ENCODE peak calls at places on chromosomes 13 and 19, in five cellular contexts. One of them, this sample, is unnamed.

GRCh38 chr19:7868326-7868670 is 5.9 kb downstream of the PRR36 start:
- DNase-seq in lung: no peak
- DNase-seq in OCI-LY7: no peak
- DNase-seq in thoracic aorta: no peak
- DNase-seq in fibroblast of mammary gland: peak
- DNase-seq in this sample: no peak

GRCh38 chr19:27828781-27829275 is 1384.1 kb downstream of the UQCRFS1 start:
- DNase-seq in fibroblast of mammary gland: no peak
- DNase-seq in thoracic aorta: no peak
- DNase-seq in OCI-LY7: no peak
- DNase-seq in lung: no peak
- DNase-seq in this sample: no peak

GRCh38 chr13:99351772-99352171 is 44.6 kb upstream of the GPR183 start:
- DNase-seq in OCI-LY7: no peak
- DNase-seq in fibroblast of mammary gland: no peak
- DNase-seq in thoracic aorta: no peak
- DNase-seq in lung: no peak
- DNase-seq in this sample: no peak

GRCh38 chr19:48218964-48219363 is 36.7 kb downstream of the CARD8 start:
- DNase-seq in lung: no peak
- DNase-seq in fibroblast of mammary gland: no peak
- DNase-seq in OCI-LY7: no peak
- DNase-seq in thoracic aorta: no peak
- DNase-seq in this sample: peak

GRCh38 chr13:108917581-108917980 is 288.2 kb downstream of the MYO16 start:
- DNase-seq in OCI-LY7: no peak
- DNase-seq in fibroblast of mammary gland: peak
- DNase-seq in lung: no peak
- DNase-seq in thoracic aorta: no peak
- DNase-seq in this sample: no peak

GRCh38 chr13:113110048-113110851 is 4.7 kb downstream of the F7 start:
- DNase-seq in thoracic aorta: no peak
- DNase-seq in fibroblast of mammary gland: no peak
- DNase-seq in OCI-LY7: no peak
- DNase-seq in lung: no peak
- DNase-seq in this sample: no peak

GRCh38 chr13:38463047-38463446 is 113.4 kb downstream of the UFM1 start:
- DNase-seq in lung: no peak
- DNase-seq in OCI-LY7: no peak
- DNase-seq in thoracic aorta: no peak
- DNase-seq in fibroblast of mammary gland: no peak
- DNase-seq in this sample: no peak

GRCh38 chr19:996051-996838 is 4.0 kb upstream of the GRIN3B start:
- DNase-seq in OCI-LY7: no peak
- DNase-seq in thoracic aorta: no peak
- DNase-seq in lung: no peak
- DNase-seq in fibroblast of mammary gland: peak
- DNase-seq in this sample: peak

GRCh38 chr13:22489771-22490170 is 691.0 kb upstream of the SGCG start:
- DNase-seq in fibroblast of mammary gland: no peak
- DNase-seq in lung: no peak
- DNase-seq in OCI-LY7: no peak
- DNase-seq in thoracic aorta: no peak
- DNase-seq in this sample: no peak

GRCh38 chr19:54905908-54906511 is at the start of gene NCR1:
- DNase-seq in lung: no peak
- DNase-seq in thoracic aorta: no peak
- DNase-seq in OCI-LY7: no peak
- DNase-seq in fibroblast of mammary gland: no peak
- DNase-seq in this sample: no peak

GRCh38 chr19:35501684-35502083 is 11.4 kb upstream of the KRTDAP start:
- DNase-seq in lung: no peak
- DNase-seq in thoracic aorta: no peak
- DNase-seq in OCI-LY7: no peak
- DNase-seq in fibroblast of mammary gland: peak
- DNase-seq in this sample: no peak

GRCh38 chr13:33194820-33195692 is 90.5 kb downstream of the STARD13 start:
- DNase-seq in thoracic aorta: peak
- DNase-seq in lung: no peak
- DNase-seq in fibroblast of mammary gland: peak
- DNase-seq in OCI-LY7: no peak
- DNase-seq in this sample: peak

GRCh38 chr19:38557205-38557799 is 60.5 kb downstream of the MAP4K1 start:
- DNase-seq in OCI-LY7: peak
- DNase-seq in lung: no peak
- DNase-seq in thoracic aorta: no peak
- DNase-seq in fibroblast of mammary gland: no peak
- DNase-seq in this sample: no peak

GRCh38 chr13:98332222-98332621 is 155.2 kb upstream of the RNF113B start:
- DNase-seq in thoracic aorta: no peak
- DNase-seq in lung: no peak
- DNase-seq in fibroblast of mammary gland: no peak
- DNase-seq in OCI-LY7: no peak
- DNase-seq in this sample: no peak

GRCh38 chr13:58955546-58956385 is 1208.0 kb downstream of the DIAPH3 start:
- DNase-seq in OCI-LY7: no peak
- DNase-seq in thoracic aorta: no peak
- DNase-seq in lung: no peak
- DNase-seq in fibroblast of mammary gland: no peak
- DNase-seq in this sample: no peak

GRCh38 chr13:51246411-51247298 is 24.5 kb downstream of the FAM124A start:
- DNase-seq in thoracic aorta: no peak
- DNase-seq in fibroblast of mammary gland: no peak
- DNase-seq in OCI-LY7: no peak
- DNase-seq in lung: no peak
- DNase-seq in this sample: no peak

GRCh38 chr19:1853295-1854031 is 5.2 kb upstream of the REXO1 start:
- DNase-seq in fibroblast of mammary gland: peak
- DNase-seq in lung: peak
- DNase-seq in OCI-LY7: peak
- DNase-seq in thoracic aorta: no peak
- DNase-seq in this sample: peak

GRCh38 chr19:11261431-11261901 is 858 bp downstream of the DOCK6 start:
- DNase-seq in lung: no peak
- DNase-seq in thoracic aorta: no peak
- DNase-seq in OCI-LY7: no peak
- DNase-seq in fibroblast of mammary gland: no peak
- DNase-seq in this sample: no peak

GRCh38 chr19:11263726-11264125 is 1.4 kb upstream of the DOCK6 start:
- DNase-seq in thoracic aorta: no peak
- DNase-seq in fibroblast of mammary gland: no peak
- DNase-seq in lung: no peak
- DNase-seq in OCI-LY7: no peak
- DNase-seq in this sample: no peak

GRCh38 chr19:11260996-11261395 is 1.3 kb downstream of the DOCK6 start:
- DNase-seq in fibroblast of mammary gland: no peak
- DNase-seq in thoracic aorta: no peak
- DNase-seq in OCI-LY7: no peak
- DNase-seq in lung: no peak
- DNase-seq in this sample: no peak

GRCh38 chr19:11264452-11265176 is 2.3 kb upstream of the DOCK6 start:
- DNase-seq in thoracic aorta: no peak
- DNase-seq in fibroblast of mammary gland: no peak
- DNase-seq in OCI-LY7: peak
- DNase-seq in lung: peak
- DNase-seq in this sample: peak

DNA sequence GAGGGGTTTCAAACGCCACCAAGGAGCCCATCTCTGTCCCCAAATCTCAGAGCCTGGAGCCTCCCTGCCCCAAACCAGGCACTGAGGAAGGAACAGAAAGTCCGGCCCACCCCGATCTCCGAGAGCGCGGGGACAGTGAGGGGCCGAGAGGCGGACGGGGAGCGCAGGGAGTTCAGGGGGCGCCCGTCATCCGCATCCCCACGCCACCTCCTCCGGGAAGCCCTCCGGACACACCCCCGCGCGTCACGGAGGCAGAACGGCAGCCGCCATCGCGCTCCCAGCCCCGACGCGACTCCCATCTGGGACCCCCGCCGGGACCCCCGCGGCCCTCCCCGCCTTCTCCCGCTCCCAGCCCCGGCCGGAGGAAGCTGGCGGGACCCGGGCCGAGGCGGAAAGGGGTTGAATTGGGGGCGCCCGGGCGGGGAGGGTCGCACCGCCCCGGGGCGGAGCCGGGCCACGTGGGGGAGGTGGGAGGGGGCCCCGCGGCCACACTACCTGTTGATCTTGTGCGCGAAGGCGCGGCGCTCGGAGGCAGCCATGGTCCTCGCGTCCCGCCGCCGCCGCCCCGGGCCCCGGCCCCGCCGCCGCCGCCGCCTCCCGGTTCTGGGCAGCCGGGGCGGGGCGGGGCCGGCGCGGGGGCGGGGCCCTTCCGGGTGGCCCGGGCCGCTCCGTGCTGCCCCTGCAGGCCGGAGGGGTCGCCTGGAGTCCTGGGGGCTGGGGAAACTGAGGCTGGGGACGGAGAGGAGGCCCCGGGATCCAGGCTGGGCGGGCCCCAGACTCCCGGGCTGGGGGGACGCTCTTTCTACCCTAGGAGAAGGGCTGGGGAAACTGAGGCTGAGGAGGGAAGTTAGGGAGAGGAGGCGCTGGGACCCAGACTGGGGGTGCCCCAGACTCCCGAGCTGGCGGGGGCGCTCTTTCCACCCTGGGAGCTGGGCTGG is at the start of gene DOCK6:
- DNase-seq in fibroblast of mammary gland: no peak
- DNase-seq in OCI-LY7: peak
- DNase-seq in thoracic aorta: no peak
- DNase-seq in lung: no peak
- DNase-seq in this sample: no peak
- TF ChIP-seq CTCF in fibroblast of mammary gland: no peak
- TF ChIP-seq CTCF in OCI-LY7: peak
- TF ChIP-seq CTCF in thoracic aorta: peak
- TF ChIP-seq CTCF in lung: no peak
- TF ChIP-seq CTCF in this sample: peak

DNA sequence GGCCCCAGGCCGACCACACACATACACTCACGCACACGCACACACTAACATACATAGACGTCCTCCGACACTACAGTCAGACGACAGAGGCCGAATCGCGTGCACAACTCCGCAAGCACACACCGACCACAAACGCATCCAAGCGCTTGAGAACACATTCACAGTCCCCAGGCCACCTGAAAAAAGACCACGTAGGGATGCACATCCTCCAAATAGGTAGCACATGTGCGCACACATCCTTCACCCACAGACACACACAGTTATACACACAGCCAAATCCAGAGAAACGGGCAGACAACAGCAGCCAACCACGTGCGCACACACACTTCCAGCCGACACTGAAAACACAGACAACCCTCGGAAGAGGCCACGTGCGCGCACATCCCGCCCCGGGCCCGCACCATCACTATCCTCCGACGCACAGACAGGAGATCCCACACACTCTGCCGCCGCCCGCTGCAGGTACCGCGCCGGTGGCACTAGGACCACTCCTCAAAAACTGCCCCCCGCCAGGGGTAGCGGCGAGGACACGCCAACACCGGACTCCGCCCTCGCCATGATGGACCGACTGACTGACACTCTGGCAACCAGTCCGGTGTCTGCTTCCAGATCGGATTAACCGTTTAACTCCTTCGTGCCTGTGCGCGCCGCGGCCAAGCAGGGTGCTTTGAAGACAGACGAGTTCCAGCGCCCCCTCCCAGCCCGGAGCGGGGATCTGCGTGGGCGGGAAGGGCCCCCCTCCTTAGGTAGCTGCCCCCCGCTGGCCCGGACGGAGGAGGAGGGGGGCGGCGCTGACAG is 493 bp upstream of the PDE4A start:
- DNase-seq in fibroblast of mammary gland: peak
- DNase-seq in OCI-LY7: peak
- DNase-seq in thoracic aorta: no peak
- DNase-seq in lung: no peak
- DNase-seq in this sample: no peak
- H3K4me3 ChIP-seq in fibroblast of mammary gland: peak
- H3K4me3 ChIP-seq in OCI-LY7: peak
- H3K4me3 ChIP-seq in thoracic aorta: peak
- H3K4me3 ChIP-seq in lung: peak
- H3K4me3 ChIP-seq in this sample: peak

DNA sequence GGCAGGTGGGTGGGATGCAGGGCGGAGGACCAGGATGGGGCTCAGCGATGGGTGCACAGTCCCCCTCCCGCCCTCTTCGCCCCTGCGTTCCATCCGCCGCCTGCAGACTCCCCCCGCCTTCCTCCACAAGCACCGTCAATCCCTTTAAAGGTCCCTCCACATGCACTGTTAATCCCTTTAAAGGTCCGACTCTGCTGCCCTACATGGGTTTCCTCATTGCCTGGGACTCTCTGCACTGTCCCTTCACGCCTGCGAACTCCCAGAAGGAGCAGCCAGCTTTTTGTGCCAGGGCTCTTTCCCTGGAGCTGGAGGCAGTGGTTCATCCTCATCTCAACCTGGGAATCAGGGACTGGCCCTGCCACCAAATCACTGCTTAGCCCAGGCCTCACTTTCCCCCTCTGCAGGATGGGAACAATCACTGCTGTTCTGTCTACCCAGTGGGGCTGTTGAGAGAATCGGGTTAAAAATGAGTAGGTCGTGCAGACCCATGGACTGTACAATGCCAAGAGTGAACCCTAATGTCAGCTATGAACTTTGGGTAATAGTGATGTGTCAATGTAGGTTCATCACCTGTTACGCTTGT is 20.4 kb downstream of the ZNF574 start:
- DNase-seq in lung: no peak
- DNase-seq in thoracic aorta: no peak
- DNase-seq in fibroblast of mammary gland: no peak
- DNase-seq in OCI-LY7: no peak
- DNase-seq in this sample: no peak
- TF ChIP-seq CTCF in lung: no peak
- TF ChIP-seq CTCF in thoracic aorta: no peak
- TF ChIP-seq CTCF in fibroblast of mammary gland: no peak
- TF ChIP-seq CTCF in OCI-LY7: no peak
- TF ChIP-seq CTCF in this sample: no peak

GRCh38 chr13:73939071-73939380 is 195.2 kb downstream of the KLF12 start:
- DNase-seq in fibroblast of mammary gland: no peak
- DNase-seq in OCI-LY7: no peak
- DNase-seq in thoracic aorta: no peak
- DNase-seq in lung: no peak
- DNase-seq in this sample: no peak

GRCh38 chr13:73939603-73940002 is 194.6 kb downstream of the KLF12 start:
- DNase-seq in thoracic aorta: no peak
- DNase-seq in lung: no peak
- DNase-seq in fibroblast of mammary gland: no peak
- DNase-seq in OCI-LY7: peak
- DNase-seq in this sample: no peak

GRCh38 chr13:73938375-73939070 is 195.7 kb downstream of the KLF12 start:
- DNase-seq in thoracic aorta: no peak
- DNase-seq in lung: no peak
- DNase-seq in fibroblast of mammary gland: peak
- DNase-seq in OCI-LY7: no peak
- DNase-seq in this sample: peak

GRCh38 chr13:73941752-73942151 is 192.5 kb downstream of the KLF12 start:
- DNase-seq in lung: no peak
- DNase-seq in fibroblast of mammary gland: no peak
- DNase-seq in OCI-LY7: no peak
- DNase-seq in thoracic aorta: no peak
- DNase-seq in this sample: no peak

DNA sequence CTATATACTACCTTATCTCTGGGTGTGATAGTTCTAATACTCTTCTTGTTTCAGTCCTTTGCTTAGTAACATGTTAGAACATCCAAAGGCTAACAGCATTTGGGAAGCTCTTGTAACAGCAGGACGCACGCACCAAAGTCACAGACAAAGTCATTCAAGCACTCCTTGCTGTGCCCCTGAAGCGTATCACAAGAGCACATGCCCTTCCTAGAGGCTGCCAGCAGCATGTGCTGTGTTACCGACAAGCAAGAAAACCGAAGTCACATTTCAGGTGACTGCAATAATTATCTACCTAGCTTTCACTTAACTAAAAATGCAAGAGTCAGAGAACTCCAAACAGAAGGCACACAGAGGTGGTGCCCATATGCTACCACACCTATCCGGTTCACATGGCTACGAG is 194.1 kb downstream of the KLF12 start:
- DNase-seq in fibroblast of mammary gland: no peak
- DNase-seq in OCI-LY7: peak
- DNase-seq in thoracic aorta: no peak
- DNase-seq in lung: no peak
- DNase-seq in this sample: no peak
- H3K4me3 ChIP-seq in fibroblast of mammary gland: no peak
- H3K4me3 ChIP-seq in OCI-LY7: no peak
- H3K4me3 ChIP-seq in thoracic aorta: no peak
- H3K4me3 ChIP-seq in lung: no peak
- H3K4me3 ChIP-seq in this sample: no peak